ENCODE peak calls at places on chromosomes 5 and 9, in six cellular contexts. F is coronary artery, C is iPS-NIHi11, P is lower lobe of right lung, G is GM03348, Y is HT1080. J is an unnamed sample.

GRCh38 chr5:90930756-90931431 is 372.3 kb downstream of the ADGRV1 start:
- DNase-seq in F (no peak), C (no peak), P (no peak), G (no peak), Y (no peak), J (no peak)

GRCh38 chr5:34620185-34620584 is 35.9 kb upstream of the RAI14 start:
- DNase-seq in F (no peak), C (no peak), P (no peak), G (no peak), Y (no peak), J (no peak)

GRCh38 chr5:149489605-149490037 is 61.6 kb downstream of the CSNK1A1 start:
- DNase-seq in F (no peak), C (no peak), P (no peak), G (peak), Y (no peak), J (no peak)

GRCh38 chr9:2800385-2801179 is 43.3 kb downstream of the PUM3 start:
- DNase-seq in F (no peak), C (peak), P (no peak), G (peak), Y (no peak), J (no peak)

GRCh38 chr9:119304566-119304965 is 64.7 kb downstream of the BRINP1 start:
- DNase-seq in F (no peak), C (no peak), P (no peak), G (no peak), Y (no peak), J (no peak)

GRCh38 chr5:56037531-56038010 is 42.8 kb upstream of the IL6ST start:
- DNase-seq in F (no peak), C (no peak), P (no peak), G (no peak), Y (no peak), J (peak)

GRCh38 chr9:87270241-87271234 is 227.1 kb upstream of the DAPK1 start:
- DNase-seq in F (no peak), C (no peak), P (no peak), G (peak), Y (peak), J (no peak)

GRCh38 chr9:95499101-95499676 is 17.6 kb downstream of the PTCH1 start:
- DNase-seq in F (no peak), C (no peak), P (no peak), G (no peak), Y (no peak), J (no peak)

GRCh38 chr5:172114875-172115422 is 73.1 kb downstream of the STK10 start:
- DNase-seq in F (no peak), C (no peak), P (peak), G (no peak), Y (no peak), J (no peak)

GRCh38 chr9:113677057-113677456 is 199.1 kb upstream of the ZNF618 start:
- DNase-seq in F (no peak), C (no peak), P (no peak), G (peak), Y (no peak), J (no peak)

GRCh38 chr5:50575745-50576144 is 90.7 kb upstream of the PARP8 start:
- DNase-seq in F (no peak), C (no peak), P (no peak), G (no peak), Y (no peak), J (no peak)

GRCh38 chr9:32430720-32431119 is 46.3 kb downstream of the ACO1 start:
- DNase-seq in F (no peak), C (no peak), P (no peak), G (peak), Y (peak), J (no peak)

GRCh38 chr5:135537271-135537670 is 1.5 kb upstream of the NEUROG1 start:
- DNase-seq in F (no peak), C (no peak), P (no peak), G (no peak), Y (no peak), J (no peak)

GRCh38 chr5:37685211-37685610 is 154.6 kb downstream of the GDNF start:
- DNase-seq in F (no peak), C (no peak), P (no peak), G (no peak), Y (no peak), J (no peak)

GRCh38 chr9:121819511-121820231 is 168.2 kb downstream of the DAB2IP start:
- DNase-seq in F (peak), C (peak), P (no peak), G (peak), Y (no peak), J (no peak)

GRCh38 chr5:39399135-39400036 is 25.4 kb downstream of the DAB2 start:
- DNase-seq in F (no peak), C (no peak), P (no peak), G (peak), Y (peak), J (no peak)

J was measured in hypothalamus.